ENCODE peak calls at places on chromosome 11, in eight cellular contexts. I is MM.1S, A is EL, K is Calu3, C is BE2C, B is fibroblast of lung, L is heart left ventricle, O is cardiac muscle cell. Y is an unnamed sample.

GRCh38 chr11:17550455-17551346 is 3.6 kb downstream of the OTOG start:
- DNase-seq in I (no peak), A (peak; percentile 11), K (no peak), C (no peak), B (no peak), L (no peak), O (no peak), Y (no peak)

GRCh38 chr11:66548041-66548440 is 1.3 kb downstream of the ACTN3 start:
- DNase-seq in I (no peak), A (no peak), K (no peak), C (no peak), B (no peak), L (no peak), O (no peak), Y (no peak)

GRCh38 chr11:76782526-76783293 is 446 bp upstream of the TSKU start:
- DNase-seq in I (peak; percentile 91), A (peak; percentile 97), K (peak; percentile 91), C (peak; percentile 98), B (peak; percentile 97), L (peak; percentile 93), O (peak; percentile 98), Y (peak; percentile 91)

GRCh38 chr11:89182773-89183172 is 5.1 kb downstream of the TYR start:
- DNase-seq in I (no peak), A (no peak), K (no peak), C (no peak), B (peak; percentile 2), L (no peak), O (no peak), Y (no peak)

GRCh38 chr11:65958306-65958705 is 3.2 kb upstream of the SART1 start:
- DNase-seq in I (no peak), A (no peak), K (no peak), C (no peak), B (peak; percentile 30), L (no peak), O (no peak), Y (no peak)

GRCh38 chr11:133790995-133791394 is 54.3 kb downstream of the SPATA19 start:
- DNase-seq in I (no peak), A (no peak), K (no peak), C (no peak), B (no peak), L (no peak), O (no peak), Y (no peak)

GRCh38 chr11:746289-747175 is 732 bp upstream of the TALDO1 start:
- DNase-seq in I (peak; percentile 70), A (peak; percentile 40), K (no peak), C (peak; percentile 32), B (no peak), L (no peak), O (no peak), Y (no peak)

GRCh38 chr11:76642341-76642740 is 28.2 kb downstream of the LRRC32 start:
- DNase-seq in I (no peak), A (no peak), K (no peak), C (no peak), B (no peak), L (no peak), O (no peak), Y (no peak)

GRCh38 chr11:206002-206384 is 1.2 kb downstream of the BET1L start:
- DNase-seq in I (no peak), A (no peak), K (no peak), C (no peak), B (no peak), L (no peak), O (no peak), Y (no peak)

GRCh38 chr11:113664069-113664980 is 41.8 kb downstream of the TMPRSS5 start:
- DNase-seq in I (no peak), A (peak; percentile 93), K (peak; percentile 23), C (no peak), B (no peak), L (no peak), O (no peak), Y (no peak)

GRCh38 chr11:5624489-5625278 is at the start of gene TRIM34:
- DNase-seq in I (peak; percentile 90), A (peak; percentile 87), K (peak; percentile 64), C (no peak), B (peak; percentile 68), L (peak; percentile 39), O (peak; percentile 72), Y (no peak)

GRCh38 chr11:12674936-12675696 is 895 bp downstream of the TEAD1 start:
- DNase-seq in I (peak; percentile 34), A (peak; percentile 45), K (no peak), C (no peak), B (peak; percentile 42), L (peak; percentile 58), O (peak; percentile 52), Y (peak; percentile 48)

GRCh38 chr11:119890466-119890865 is 161.5 kb upstream of the NECTIN1 start:
- DNase-seq in I (no peak), A (no peak), K (no peak), C (no peak), B (no peak), L (no peak), O (no peak), Y (no peak)

GRCh38 chr11:85752890-85753581 is 57.9 kb downstream of the SYTL2 start:
- DNase-seq in I (no peak), A (no peak), K (no peak), C (no peak), B (no peak), L (no peak), O (no peak), Y (no peak)

GRCh38 chr11:46120361-46120710 is 918 bp downstream of the PHF21A start:
- DNase-seq in I (no peak), A (no peak), K (no peak), C (peak; percentile 16), B (no peak), L (peak; percentile 41), O (no peak), Y (peak; percentile 24)

GRCh38 chr11:68214173-68215086 is 1.3 kb upstream of the KMT5B start:
- DNase-seq in I (no peak), A (no peak), K (no peak), C (peak; percentile 32), B (peak; percentile 12), L (peak; percentile 48), O (no peak), Y (no peak)

GRCh38 chr11:132987936-132988335 is 544.4 kb downstream of the OPCML start:
- DNase-seq in I (no peak), A (peak; percentile 29), K (no peak), C (no peak), B (no peak), L (no peak), O (peak; percentile 3), Y (no peak)

GRCh38 chr11:74725701-74726100 is 5.5 kb downstream of the CHRDL2 start:
- DNase-seq in I (no peak), A (no peak), K (no peak), C (no peak), B (peak; percentile 27), L (no peak), O (no peak), Y (no peak)

GRCh38 chr11:74332272-74332671 is 20.8 kb upstream of the P4HA3 start:
- DNase-seq in I (no peak), A (no peak), K (no peak), C (no peak), B (no peak), L (no peak), O (no peak), Y (no peak)

GRCh38 chr11:75347781-75348613 is 3.5 kb downstream of the ARRB1 start:
- DNase-seq in I (no peak), A (peak; percentile 87), K (no peak), C (no peak), B (peak; percentile 98), L (peak; percentile 60), O (peak; percentile 91), Y (no peak)

GRCh38 chr11:103338621-103339484 is 229.6 kb downstream of the DYNC2H1 start:
- DNase-seq in I (no peak), A (peak; percentile 53), K (peak; percentile 3), C (peak; percentile 67), B (no peak), L (no peak), O (peak; percentile 40), Y (no peak)

GRCh38 chr11:14306481-14306880 is 52.5 kb downstream of the RRAS2 start:
- DNase-seq in I (no peak), A (no peak), K (no peak), C (no peak), B (no peak), L (no peak), O (no peak), Y (no peak)

Y was measured in left ventricle myocardium inferior.